ENCODE peak calls at places on chromosomes 16 and 17, in eight cellular contexts. L is GM23248, X is Right ventricle myocardium superior, N is LHCN-M2, T is AG10803, I is C1 segment of cervical spinal cord, W is RCC 7860, O is foreskin fibroblast. F is an unnamed sample.
A peak's percentile ranks its signal among the peaks of the same experiment; 100 is the strongest.

GRCh38 chr16:88770459-88771293 is 14.3 kb downstream of the PIEZO1 start:
- DNase-seq in X (peak; percentile 74), I (peak; percentile 44), N (peak; percentile 86), W (peak; percentile 97), L (no peak), O (no peak), T (no peak), F (no peak)

GRCh38 chr16:68284847-68285246 is 20.5 kb downstream of the SLC7A6 start:
- DNase-seq in O (no peak), L (no peak), N (no peak), W (no peak), T (no peak), I (no peak), X (no peak), F (no peak)

GRCh38 chr17:81980752-81981239 is 3.4 kb downstream of the ASPSCR1 start:
- DNase-seq in X (no peak), L (no peak), W (peak; percentile 18), N (no peak), I (no peak), O (no peak), T (no peak), F (no peak)

GRCh38 chr17:32567511-32567910 is 80.7 kb downstream of the CDK5R1 start:
- DNase-seq in I (no peak), O (no peak), W (no peak), X (no peak), N (no peak), T (no peak), L (no peak), F (no peak)

GRCh38 chr16:70728145-70728544 is 42.3 kb upstream of the MTSS2 start:
- DNase-seq in W (no peak), I (no peak), N (no peak), O (no peak), X (no peak), T (no peak), L (no peak), F (no peak)

GRCh38 chr16:85369060-85369459 is 244.1 kb upstream of the GSE1 start:
- DNase-seq in T (no peak), L (no peak), X (no peak), I (no peak), N (no peak), O (no peak), W (no peak), F (no peak)

GRCh38 chr17:77601054-77601979 is 357.2 kb upstream of the TNRC6C start:
- DNase-seq in L (peak; percentile 27), T (peak; percentile 38), W (no peak), O (peak; percentile 9), X (peak; percentile 77), I (no peak), N (no peak), F (no peak)

GRCh38 chr16:85052536-85052935 is 24.9 kb downstream of the KIAA0513 start:
- DNase-seq in X (no peak), L (no peak), O (no peak), I (no peak), T (no peak), W (no peak), N (peak; percentile 91), F (no peak)

GRCh38 chr17:2837147-2837561 is 40.9 kb downstream of the RAP1GAP2 start:
- DNase-seq in O (no peak), I (no peak), X (no peak), T (no peak), N (no peak), W (no peak), L (no peak), F (no peak)

GRCh38 chr16:1538804-1539520 is 5.5 kb downstream of the TMEM204 start:
- DNase-seq in X (no peak), O (no peak), N (no peak), I (no peak), W (no peak), L (no peak), T (no peak), F (no peak)

GRCh38 chr17:39473310-39473709 is 12.0 kb downstream of the CDK12 start:
- DNase-seq in N (no peak), O (no peak), T (no peak), L (no peak), X (no peak), W (no peak), I (no peak), F (no peak)

GRCh38 chr17:21286771-21287702 is 2.5 kb downstream of the MAP2K3 start:
- DNase-seq in L (no peak), O (no peak), W (no peak), T (no peak), I (no peak), N (no peak), X (no peak), F (no peak)

GRCh38 chr17:14203392-14203791 is 33.3 kb downstream of the CDRT15 start:
- DNase-seq in W (no peak), T (no peak), I (no peak), X (no peak), N (peak; percentile 5), L (peak; percentile 26), O (no peak), F (no peak)

GRCh38 chr16:9447195-9447551 is 355.7 kb downstream of the HAPSTR1 start:
- DNase-seq in X (peak; percentile 84), I (no peak), O (no peak), T (no peak), W (no peak), L (no peak), N (no peak), F (no peak)

GRCh38 chr17:45855691-45856315 is 11.1 kb downstream of the SPPL2C start:
- DNase-seq in L (peak; percentile 28), W (no peak), T (no peak), O (no peak), N (no peak), I (no peak), X (no peak), F (no peak)

GRCh38 chr17:438191-438590 is 85.6 kb upstream of the RPH3AL start:
- DNase-seq in W (no peak), X (no peak), L (no peak), N (no peak), T (no peak), O (no peak), I (no peak), F (no peak)

GRCh38 chr17:20143740-20144139 is 134.6 kb downstream of the SPECC1 start:
- DNase-seq in I (no peak), X (no peak), L (no peak), W (no peak), N (no peak), O (no peak), T (no peak), F (no peak)

GRCh38 chr16:67462279-67462655 is 18.7 kb downstream of the ATP6V0D1 start:
- DNase-seq in X (no peak), W (no peak), L (peak; percentile 25), O (no peak), T (no peak), N (no peak), I (no peak), F (no peak)

GRCh38 chr16:89078172-89078571 is 15.5 kb upstream of the ACSF3 start:
- DNase-seq in X (no peak), L (no peak), O (no peak), W (no peak), T (no peak), I (no peak), N (no peak), F (no peak)

GRCh38 chr16:79299154-79299799 is 301.3 kb downstream of the MAF start:
- DNase-seq in W (no peak), L (no peak), T (no peak), O (no peak), I (no peak), X (no peak), N (no peak), F (no peak)

GRCh38 chr17:78879679-78880186 is 23.3 kb downstream of the CEP295NL start:
- DNase-seq in T (peak; percentile 96), X (peak; percentile 84), L (peak; percentile 94), I (peak; percentile 32), N (peak; percentile 95), W (no peak), O (peak; percentile 98), F (no peak)